ENCODE peak calls at places on chromosome X, in nine cellular contexts. H is Daoy; T is posterior cingulate gyrus; B is A549; N is Kasumi-1; E is GOT3; P is H7; X is left ventricle myocardium inferior; S is stimulated activated CD4-positive, alpha-beta T cell treated with anti-CD3 and anti-CD28 coated beads, Interleukin-2, amount 100 ng/mL, for 24 hours. L is an unnamed sample.

GRCh38 chrX:97039363-97040029 is 155.8 kb downstream of the RPA4 start:
- DNase-seq in T (no peak), P (no peak), X (peak), S (peak), B (no peak), H (no peak), N (peak), E (no peak), L (peak)

GRCh38 chrX:68439341-68439740 is 6.0 kb upstream of the OPHN1 start:
- DNase-seq in E (no peak), N (no peak), S (no peak), H (no peak), T (no peak), B (no peak), X (no peak), P (no peak), L (no peak)

GRCh38 chrX:8864151-8864550 is 63.0 kb upstream of the FAM9A start:
- DNase-seq in E (no peak), B (no peak), X (no peak), S (no peak), T (no peak), P (peak), N (no peak), H (no peak), L (no peak)

GRCh38 chrX:40202456-40202855 is 104.7 kb upstream of the BCOR start:
- DNase-seq in E (no peak), T (no peak), N (peak), X (no peak), P (no peak), H (no peak), S (no peak), B (no peak), L (no peak)

GRCh38 chrX:68895339-68896250 is 66.8 kb downstream of the EFNB1 start:
- DNase-seq in N (no peak), H (peak), X (no peak), E (no peak), P (no peak), T (no peak), B (peak), S (peak), L (peak)

GRCh38 chrX:150202641-150203248 is 160.4 kb upstream of the MAMLD1 start:
- DNase-seq in X (no peak), H (no peak), N (peak), T (no peak), P (no peak), S (no peak), B (peak), E (no peak), L (no peak)

GRCh38 chrX:106894392-106894909 is 8.7 kb downstream of the RIPPLY1 start:
- DNase-seq in B (peak), P (peak), T (peak), X (no peak), N (peak), E (no peak), S (peak), H (peak), L (peak)

GRCh38 chrX:154313147-154313546 is 17.6 kb downstream of the TKTL1 start:
- DNase-seq in N (no peak), E (no peak), H (no peak), T (no peak), P (no peak), B (no peak), S (peak), X (no peak), L (no peak)

GRCh38 chrX:138889152-138889551 is 177.6 kb upstream of the FGF13 start:
- DNase-seq in S (no peak), B (no peak), T (no peak), N (no peak), H (no peak), X (no peak), P (no peak), E (no peak), L (no peak)

GRCh38 chrX:68719904-68720614 is 72.6 kb downstream of the STARD8 start:
- DNase-seq in N (peak), B (peak), T (no peak), H (no peak), E (no peak), X (no peak), S (no peak), P (peak), L (no peak)

GRCh38 chrX:12771445-12772069 is 19.7 kb upstream of the PRPS2 start:
- DNase-seq in N (peak), S (peak), T (peak), B (peak), E (no peak), X (peak), P (peak), H (peak), L (peak)

GRCh38 chrX:41732260-41732659 is 8.3 kb downstream of the GPR82 start:
- DNase-seq in B (no peak), H (no peak), X (no peak), T (no peak), E (no peak), S (no peak), N (no peak), P (peak), L (no peak)

GRCh38 chrX:56314334-56314733 is 82.2 kb downstream of the KLF8 start:
- DNase-seq in X (no peak), P (no peak), E (no peak), N (no peak), T (no peak), S (no peak), H (no peak), B (no peak), L (no peak)

GRCh38 chrX:119684916-119685224 is 8.1 kb downstream of the SEPTIN6 start:
- DNase-seq in B (no peak), S (no peak), H (no peak), N (no peak), X (no peak), P (no peak), T (no peak), E (no peak), L (no peak)

GRCh38 chrX:106931831-106932491 is 11.8 kb downstream of the CLDN2 start:
- DNase-seq in E (no peak), N (no peak), B (no peak), P (no peak), S (no peak), X (no peak), H (no peak), T (no peak), L (no peak)

GRCh38 chrX:9464435-9465371 is at the start of gene TBL1X:
- DNase-seq in N (peak), S (peak), X (peak), B (peak), T (peak), P (peak), E (peak), H (peak), L (peak)

GRCh38 chrX:148049441-148049840 is 68.3 kb downstream of the FMR1NB start:
- DNase-seq in S (no peak), B (peak), P (peak), H (peak), N (peak), T (no peak), X (no peak), E (no peak), L (no peak)

GRCh38 chrX:12580548-12580947 is 210.7 kb upstream of the PRPS2 start:
- DNase-seq in S (no peak), E (no peak), X (no peak), N (no peak), T (no peak), P (no peak), H (no peak), B (peak), L (no peak)

GRCh38 chrX:56564921-56565861 is 1.8 kb downstream of the UBQLN2 start:
- DNase-seq in N (no peak), H (no peak), X (no peak), S (peak), B (peak), P (peak), E (no peak), T (peak), L (peak)